ENCODE peak calls at places on chromosomes 16 and 17, in ten cellular contexts. G, X, U, H, O, J, E, S, R and Q are unnamed samples.
A peak's percentile ranks its signal among the peaks of the same experiment; 100 is the strongest.

GRCh38 chr17:81015135-81015534 is 19.8 kb upstream of the BAIAP2 start:
- DNase-seq in G (no peak), X (no peak), U (no peak), H (no peak), O (no peak), J (no peak), E (no peak), S (no peak), R (no peak), Q (no peak)

GRCh38 chr16:11613381-11614303 is 26.9 kb upstream of the LITAF start:
- DNase-seq in G (peak; percentile 69), X (peak; percentile 81), U (peak; percentile 34), H (peak; percentile 25), O (peak; percentile 33), J (peak; percentile 85), E (no peak), S (no peak), R (peak; percentile 4), Q (peak; percentile 70)

GRCh38 chr17:5299383-5299782 is 17.3 kb downstream of the RABEP1 start:
- DNase-seq in G (no peak), X (no peak), U (no peak), H (no peak), O (no peak), J (no peak), E (no peak), S (no peak), R (no peak), Q (no peak)

GRCh38 chr16:58862334-58863024 is 128.4 kb upstream of the GOT2 start:
- DNase-seq in G (no peak), X (no peak), U (no peak), H (no peak), O (no peak), J (no peak), E (no peak), S (no peak), R (no peak), Q (no peak)

GRCh38 chr17:48213797-48214196 is 106.2 kb downstream of the SNX11 start:
- DNase-seq in G (no peak), X (no peak), U (peak; percentile 34), H (no peak), O (no peak), J (no peak), E (no peak), S (no peak), R (no peak), Q (no peak)

GRCh38 chr16:84178146-84178765 is 8.6 kb downstream of the TAF1C start:
- DNase-seq in G (no peak), X (no peak), U (no peak), H (no peak), O (no peak), J (no peak), E (no peak), S (no peak), R (no peak), Q (no peak)

GRCh38 chr17:1034652-1035210 is 37.8 kb downstream of the TIMM22 start:
- DNase-seq in G (no peak), X (no peak), U (no peak), H (no peak), O (no peak), J (no peak), E (no peak), S (no peak), R (no peak), Q (no peak)

GRCh38 chr17:2215616-2216364 is 87.8 kb downstream of the SMG6 start:
- DNase-seq in G (peak; percentile 57), X (peak; percentile 89), U (peak; percentile 50), H (peak; percentile 99), O (no peak), J (peak; percentile 72), E (peak; percentile 47), S (peak; percentile 80), R (no peak), Q (peak; percentile 66)

GRCh38 chr17:43814714-43815113 is 18.2 kb downstream of the MPP3 start:
- DNase-seq in G (no peak), X (no peak), U (no peak), H (peak; percentile 74), O (no peak), J (no peak), E (no peak), S (no peak), R (peak; percentile 76), Q (no peak)

GRCh38 chr16:5502467-5502869 is 404.9 kb upstream of the EEF2KMT start:
- DNase-seq in G (no peak), X (no peak), U (no peak), H (peak; percentile 6), O (no peak), J (peak; percentile 10), E (no peak), S (no peak), R (no peak), Q (no peak)

GRCh38 chr17:28467456-28468025 is 5.9 kb upstream of the SLC13A2 start:
- DNase-seq in G (no peak), X (peak; percentile 14), U (no peak), H (peak; percentile 88), O (no peak), J (no peak), E (no peak), S (no peak), R (no peak), Q (no peak)

GRCh38 chr16:5442986-5443385 is 345.4 kb upstream of the EEF2KMT start:
- DNase-seq in G (no peak), X (no peak), U (no peak), H (no peak), O (no peak), J (no peak), E (no peak), S (no peak), R (no peak), Q (no peak)

GRCh38 chr16:77435240-77435819 is 496 bp upstream of the ADAMTS18 start:
- DNase-seq in G (no peak), X (no peak), U (no peak), H (no peak), O (no peak), J (no peak), E (no peak), S (no peak), R (no peak), Q (no peak)

GRCh38 chr16:2244926-2245795 is 6.2 kb downstream of the ECI1 start:
- DNase-seq in G (no peak), X (no peak), U (no peak), H (no peak), O (no peak), J (no peak), E (no peak), S (no peak), R (peak; percentile 48), Q (peak; percentile 10)

GRCh38 chr16:63385714-63386113 is 1349.5 kb upstream of the CDH8 start:
- DNase-seq in G (no peak), X (no peak), U (no peak), H (no peak), O (no peak), J (no peak), E (no peak), S (no peak), R (no peak), Q (no peak)

GRCh38 chr17:34251186-34251585 is 3.9 kb upstream of the CCL2 start:
- DNase-seq in G (no peak), X (no peak), U (no peak), H (no peak), O (no peak), J (no peak), E (no peak), S (no peak), R (no peak), Q (no peak)
- H3K4me1 ChIP-seq in G (peaks cover 90% of the 10 kb centered on the region), X (no peaks in the 10 kb centered on the region), U (peaks cover 76% of the 10 kb centered on the region), H (peaks cover 40% of the 10 kb centered on the region), O (peaks cover 32% of the 10 kb centered on the region), J (peaks cover 61% of the 10 kb centered on the region), E (peaks cover 73% of the 10 kb centered on the region), S (peaks cover 16% of the 10 kb centered on the region), R (no peaks in the 10 kb centered on the region), Q (no peaks in the 10 kb centered on the region)

GRCh38 chr16:19710191-19710908 is 7.7 kb downstream of the KNOP1 start:
- DNase-seq in G (no peak), X (no peak), U (no peak), H (no peak), O (no peak), J (no peak), E (no peak), S (no peak), R (no peak), Q (no peak)

GRCh38 chr16:19708498-19709205 is 9.4 kb downstream of the KNOP1 start:
- DNase-seq in G (no peak), X (peak; percentile 52), U (no peak), H (no peak), O (no peak), J (no peak), E (no peak), S (no peak), R (no peak), Q (no peak)

GRCh38 chr16:19707699-19708497 is 10.1 kb downstream of the KNOP1 start:
- DNase-seq in G (no peak), X (peak; percentile 53), U (no peak), H (no peak), O (no peak), J (no peak), E (no peak), S (no peak), R (no peak), Q (no peak)

GRCh38 chr16:19710991-19711545 is 7.0 kb downstream of the KNOP1 start:
- DNase-seq in G (peak; percentile 55), X (peak; percentile 64), U (peak; percentile 56), H (no peak), O (no peak), J (no peak), E (no peak), S (no peak), R (no peak), Q (no peak)

GRCh38 chr16:19709381-19710136 is 8.5 kb downstream of the KNOP1 start:
- DNase-seq in G (no peak), X (peak; percentile 53), U (no peak), H (no peak), O (no peak), J (no peak), E (no peak), S (no peak), R (no peak), Q (no peak)
- TF ChIP-seq CTCF in G (no peak), X (no peak), U (no peak), H (no peak), O (no peak), J (no peak), E (no peak), S (no peak), R (no peak), Q (no peak)

GRCh38 chr16:17260271-17260849 is 210.4 kb downstream of the XYLT1 start:
- DNase-seq in G (no peak), X (no peak), U (no peak), H (no peak), O (no peak), J (no peak), E (no peak), S (no peak), R (no peak), Q (no peak)
- H3K27ac ChIP-seq in G (no peak overlapping the region), X (peak overlapping the region; percentile 68), U (no peak overlapping the region), H (no peak overlapping the region), O (no peak overlapping the region), J (peak overlapping the region; percentile 75), E (no peak overlapping the region), S (no peak overlapping the region), R (no peak overlapping the region), Q (no peak overlapping the region)

GRCh38 chr17:17416007-17416399 is 60.8 kb upstream of the MED9 start:
- DNase-seq in G (no peak), X (peak; percentile 40), U (no peak), H (peak; percentile 68), O (no peak), J (no peak), E (no peak), S (no peak), R (peak; percentile 81), Q (no peak)
- H3K4me1 ChIP-seq in G (peaks cover 27% of the 10 kb centered on the region), X (no peaks in the 10 kb centered on the region), U (peaks cover 30% of the 10 kb centered on the region), H (peaks cover 12% of the 10 kb centered on the region), O (peaks cover 15% of the 10 kb centered on the region), J (peaks cover 6% of the 10 kb centered on the region), E (peaks cover 43% of the 10 kb centered on the region), S (peaks cover 2% of the 10 kb centered on the region), R (peaks cover 52% of the 10 kb centered on the region), Q (peaks cover 31% of the 10 kb centered on the region)